ENCODE peak calls at places on chromosomes 6 and 20, in four cellular contexts. S is upper lobe of right lung, O is spleen, F is psoas muscle. R is an unnamed sample. For H3K27me3, the result is how much of the 10 kb centered on the place peaks cover.

GRCh38 chr20:51574248-51575033 is 31.9 kb upstream of the NFATC2 start:
- DNase-seq in S (no peak), O (no peak), F (no peak), R (no peak)

GRCh38 chr20:58133020-58133419 is 95.4 kb downstream of the ANKRD60 start:
- DNase-seq in S (no peak), O (no peak), F (no peak), R (no peak)

GRCh38 chr6:710601-711571 is 17.9 kb upstream of the EXOC2 start:
- DNase-seq in S (peak), O (peak), F (peak), R (no peak)

GRCh38 chr20:11234181-11234969 is 560.6 kb upstream of the JAG1 start:
- DNase-seq in S (no peak), O (no peak), F (no peak), R (no peak)

GRCh38 chr20:25306991-25307903 is 59.4 kb downstream of the PYGB start:
- DNase-seq in S (no peak), O (peak), F (no peak), R (no peak)

GRCh38 chr6:63897459-63897858 is 261.9 kb downstream of the PHF3 start:
- DNase-seq in S (no peak), O (no peak), F (no peak), R (no peak)

GRCh38 chr20:63708301-63709148 is 686 bp downstream of the ZGPAT start:
- DNase-seq in S (peak), O (peak), F (peak), R (no peak)

GRCh38 chr20:38214871-38215788 is 45.4 kb downstream of the KIAA1755 start:
- DNase-seq in S (no peak), O (peak), F (no peak), R (no peak)

GRCh38 chr20:53752971-53753879 is 159.6 kb upstream of the ZNF217 start:
- DNase-seq in S (no peak), O (no peak), F (no peak), R (no peak)

GRCh38 chr20:46647469-46647868 is 3.8 kb downstream of the SLC13A3 start:
- DNase-seq in S (no peak), O (no peak), F (no peak), R (no peak)

GRCh38 chr6:22448311-22448711 is 121.1 kb upstream of the HDGFL1 start:
- DNase-seq in S (no peak), O (no peak), F (no peak), R (no peak)

GRCh38 chr6:41697902-41698349 is 37.5 kb downstream of the TFEB start:
- DNase-seq in S (no peak), O (no peak), F (no peak), R (peak)

GRCh38 chr6:4355241-4355640 is 219.9 kb upstream of the ECI2 start:
- DNase-seq in S (no peak), O (no peak), F (no peak), R (peak)

GRCh38 chr20:23349338-23350006 is 1.1 kb upstream of the NXT1 start:
- DNase-seq in S (no peak), O (no peak), F (no peak), R (no peak)

GRCh38 chr6:73968358-73968757 is 272.4 kb downstream of the CD109 start:
- DNase-seq in S (no peak), O (no peak), F (no peak), R (no peak)

GRCh38 chr6:47780510-47781356 is 1.1 kb upstream of the OPN5 start:
- DNase-seq in S (no peak), O (no peak), F (no peak), R (peak)

GRCh38 chr6:155141512-155141911 is 122.3 kb upstream of the CLDN20 start:
- DNase-seq in S (no peak), O (no peak), F (no peak), R (no peak)

GRCh38 chr6:466564-466963 is 75.0 kb downstream of the IRF4 start:
- DNase-seq in S (no peak), O (no peak), F (no peak), R (no peak)

GRCh38 chr20:18388860-18389259 is 78.0 kb downstream of the DZANK1 start:
- DNase-seq in S (no peak), O (no peak), F (no peak), R (no peak)

GRCh38 chr6:35161265-35161664 is 20.1 kb upstream of the TCP11 start:
- DNase-seq in S (no peak), O (no peak), F (no peak), R (no peak)

GRCh38 chr6:151160869-151161268 is 78.9 kb upstream of the AKAP12 start:
- DNase-seq in S (peak), O (no peak), F (no peak), R (no peak)

GRCh38 chr6:149228276-149228962 is 89.1 kb upstream of the TAB2 start:
- DNase-seq in S (no peak), O (no peak), F (no peak), R (no peak)

GRCh38 chr6:2035046-2035445 is 210.4 kb downstream of the GMDS start:
- DNase-seq in S (no peak), O (no peak), F (no peak), R (no peak)

GRCh38 chr6:43274916-43275597 is 23.0 kb upstream of the SLC22A7 start:
- DNase-seq in S (peak), O (no peak), F (no peak), R (no peak)
- H3K4me3 ChIP-seq in S (peak), O (peak), F (peak), R (peak)

GRCh38 chr20:41078329-41078728 is 49.7 kb downstream of the TOP1 start:
- DNase-seq in S (no peak), O (no peak), F (no peak), R (peak)
- TF ChIP-seq CTCF in S (peak), O (peak), F (peak), R (peak)

GRCh38 chr20:61739086-61739831 is 326.4 kb downstream of the TAF4 start:
- DNase-seq in S (no peak), O (peak), F (peak), R (no peak)

GRCh38 chr20:61738601-61739069 is 327.0 kb downstream of the TAF4 start:
- DNase-seq in S (no peak), O (peak), F (peak), R (no peak)

GRCh38 chr20:61736751-61737310 is 328.9 kb downstream of the TAF4 start:
- DNase-seq in S (no peak), O (peak), F (peak), R (no peak)

GRCh38 chr20:61737346-61737745 is 328.3 kb downstream of the TAF4 start:
- DNase-seq in S (no peak), O (peak), F (peak), R (no peak)

DNA sequence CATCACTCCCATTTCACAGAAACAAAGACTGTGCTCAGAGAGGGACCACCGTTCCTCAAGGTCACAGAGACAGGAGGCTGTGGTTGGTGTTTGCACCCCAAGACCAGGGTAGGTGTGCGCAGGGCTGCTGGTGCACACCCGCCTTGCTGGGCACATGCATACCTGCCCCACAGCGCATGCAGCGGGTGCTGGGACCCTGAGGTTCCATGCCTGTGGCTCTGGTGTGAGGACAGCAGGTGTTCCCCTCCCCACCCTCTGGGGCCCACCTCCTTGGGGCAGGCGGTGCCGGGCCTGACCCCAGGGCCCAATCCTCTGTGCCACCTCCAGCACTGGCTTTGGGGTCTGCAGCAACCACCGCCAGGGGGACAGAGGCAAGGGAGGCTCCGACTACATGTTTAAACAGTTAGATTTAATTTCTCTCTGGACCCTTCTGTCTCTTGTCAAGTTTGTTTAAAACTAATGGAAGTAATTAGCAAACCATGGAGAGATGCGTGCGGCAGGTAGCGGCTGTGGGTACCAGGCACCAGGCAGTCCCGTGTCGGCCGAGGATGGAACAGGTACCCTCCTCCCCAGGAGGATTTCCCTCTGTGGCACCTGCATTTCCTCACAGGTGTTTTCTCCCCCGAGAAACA is 327.8 kb downstream of the TAF4 start:
- DNase-seq in S (no peak), O (peak), F (peak), R (no peak)
- H3K27me3 ChIP-seq in S (under half), O (under half), F (under half), R (under half)

DNA sequence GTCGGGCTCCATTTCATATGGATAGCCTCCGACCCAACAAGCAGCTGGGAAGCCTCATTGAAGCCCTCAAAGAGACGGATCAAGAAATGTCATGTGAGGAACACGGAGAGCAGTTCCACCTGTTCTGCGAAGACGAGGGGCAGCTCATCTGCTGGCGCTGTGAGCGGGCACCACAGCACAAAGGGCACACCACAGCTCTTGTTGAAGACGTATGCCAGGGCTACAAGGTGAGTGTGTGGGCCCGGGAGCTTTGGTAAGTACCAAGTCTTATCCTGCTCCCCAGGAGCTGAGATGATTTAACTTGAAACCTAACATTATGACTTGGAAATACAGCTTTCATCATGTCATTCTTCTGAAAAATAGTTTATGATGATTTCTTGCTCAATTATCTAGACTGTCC is 4.1 kb downstream of the TRIM38 start:
- DNase-seq in S (no peak), O (no peak), F (no peak), R (no peak)
- H3K4me3 ChIP-seq in S (no peak), O (no peak), F (no peak), R (no peak)

DNA sequence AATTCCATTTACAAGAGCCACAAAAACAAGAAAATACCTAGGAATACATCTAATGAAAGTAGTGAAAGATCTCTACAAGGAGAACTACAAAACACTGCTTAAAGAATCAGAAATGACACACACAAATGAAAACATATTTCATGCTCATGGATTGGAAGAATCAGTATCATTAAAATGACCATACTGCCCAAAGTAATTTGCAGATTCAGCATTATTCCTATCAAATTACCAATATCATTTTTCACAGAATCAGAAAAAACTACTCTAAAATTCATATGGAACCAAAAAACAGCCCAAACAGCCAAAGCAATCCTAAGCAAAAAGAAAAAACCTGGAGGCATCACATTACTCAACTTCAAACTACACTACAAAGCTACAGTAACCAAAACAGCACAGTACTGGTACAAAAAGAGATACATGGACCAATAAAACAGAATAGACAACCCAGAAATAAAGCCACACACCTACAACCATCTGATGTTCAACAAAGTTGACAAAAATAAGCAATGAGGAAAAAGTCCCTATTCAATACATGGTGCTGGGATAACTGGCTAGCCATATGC is 24.3 kb downstream of the REV3L start:
- DNase-seq in S (no peak), O (no peak), F (no peak), R (no peak)
- TF ChIP-seq CTCF in S (no peak), O (no peak), F (no peak), R (no peak)

DNA sequence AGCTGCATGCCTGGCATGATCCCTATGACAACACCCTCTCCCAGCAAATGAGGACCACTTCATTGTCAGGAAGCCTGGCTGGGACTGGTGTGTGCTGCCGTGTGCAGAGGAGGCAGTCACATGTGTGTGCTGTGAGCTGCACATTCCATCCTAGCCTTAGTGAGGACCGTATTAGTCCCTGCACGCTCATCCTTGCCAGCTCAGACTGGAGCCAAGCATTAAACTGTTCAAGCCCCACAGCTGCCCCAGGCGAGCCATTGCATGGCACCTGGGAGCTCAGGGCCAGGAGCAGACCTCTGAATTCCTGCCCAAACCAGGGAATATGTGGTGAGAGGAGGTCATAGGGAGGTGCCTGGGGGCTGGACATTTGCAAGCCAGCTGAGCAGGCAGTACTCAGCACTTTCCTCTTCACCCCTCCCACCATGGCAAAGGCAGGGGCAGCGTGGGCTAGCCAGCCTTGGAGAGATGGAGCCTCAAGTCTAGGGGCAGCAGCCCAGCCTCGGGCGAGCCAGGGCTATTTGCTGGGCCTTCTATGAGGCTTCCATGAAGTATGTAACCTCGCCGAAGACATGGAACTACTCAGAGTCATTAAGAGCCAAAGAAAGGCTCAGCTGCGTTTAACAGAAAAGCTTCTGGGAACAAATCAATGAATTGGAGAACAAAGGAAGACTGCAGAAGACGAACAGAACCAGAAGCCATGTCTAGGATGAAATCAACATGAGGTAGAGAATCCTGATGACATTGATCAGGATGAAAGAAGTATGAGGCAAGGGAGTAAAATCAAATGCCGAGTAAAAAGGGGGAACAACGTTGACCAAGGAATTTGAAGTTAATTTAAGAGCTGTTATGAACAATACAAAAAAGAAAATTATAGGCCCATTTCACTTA is 8.6 kb upstream of the CCN5 start:
- DNase-seq in S (no peak), O (no peak), F (peak), R (no peak)
- H3K27me3 ChIP-seq in S (under half), O (under half), F (under half), R (under half)

GRCh38 chr6:32173051-32173727 is 2.7 kb downstream of the AGPAT1 start:
- DNase-seq in S (no peak), O (no peak), F (no peak), R (no peak)
- H3K4me3 ChIP-seq in S (no peak), O (no peak), F (no peak), R (no peak)

R was measured in BJ.